ENCODE peak calls at places on chromosomes 6 and 20, in four cellular contexts. T, Z, G and H are unnamed samples.

GRCh38 chr20:37863289-37863688 is 39.6 kb upstream of the VSTM2L start:
- DNase-seq in T (no peak), Z (no peak), G (peak; percentile 58), H (no peak)

GRCh38 chr6:123745877-123746276 is 57.8 kb upstream of the NKAIN2 start:
- DNase-seq in T (no peak), Z (no peak), G (no peak), H (no peak)

GRCh38 chr20:51193066-51193772 is 170.3 kb upstream of the KCNG1 start:
- DNase-seq in T (no peak), Z (no peak), G (peak; percentile 36), H (no peak)

GRCh38 chr6:16320533-16321340 is 82.3 kb downstream of the GMPR start:
- DNase-seq in T (no peak), Z (no peak), G (peak; percentile 84), H (no peak)

GRCh38 chr20:4795394-4795793 is 73.7 kb downstream of the PRND start:
- DNase-seq in T (no peak), Z (peak; percentile 56), G (no peak), H (no peak)

GRCh38 chr6:129186988-129187387 is 304.1 kb downstream of the LAMA2 start:
- DNase-seq in T (no peak), Z (no peak), G (no peak), H (no peak)

GRCh38 chr20:34834459-34834893 is 9.0 kb upstream of the NCOA6 start:
- DNase-seq in T (no peak), Z (no peak), G (no peak), H (no peak)

GRCh38 chr20:9808166-9808565 is 30.7 kb downstream of the PAK5 start:
- DNase-seq in T (no peak), Z (no peak), G (no peak), H (no peak)

GRCh38 chr20:47352332-47353223 is 3.9 kb downstream of the ZMYND8 start:
- DNase-seq in T (no peak), Z (peak; percentile 50), G (no peak), H (no peak)

GRCh38 chr6:152669894-152670293 is 27.8 kb upstream of the MYCT1 start:
- DNase-seq in T (no peak), Z (no peak), G (no peak), H (no peak)

GRCh38 chr6:41635365-41635764 is 2.9 kb upstream of the MDFI start:
- DNase-seq in T (no peak), Z (no peak), G (no peak), H (no peak)

GRCh38 chr6:133431031-133431430 is 189.9 kb downstream of the EYA4 start:
- DNase-seq in T (no peak), Z (no peak), G (no peak), H (no peak)

GRCh38 chr20:43949741-43950618 is 35.3 kb downstream of the TOX2 start:
- DNase-seq in T (peak; percentile 65), Z (peak; percentile 55), G (no peak), H (no peak)

GRCh38 chr6:98769546-98769945 is 64.8 kb upstream of the POU3F2 start:
- DNase-seq in T (no peak), Z (no peak), G (no peak), H (no peak)

GRCh38 chr6:116461563-116462507 is 660 bp downstream of the CALHM6 start:
- DNase-seq in T (peak; percentile 26), Z (peak; percentile 57), G (no peak), H (peak; percentile 73)

GRCh38 chr20:9306521-9306920 is 207.9 kb upstream of the LAMP5 start:
- DNase-seq in T (no peak), Z (no peak), G (no peak), H (no peak)

GRCh38 chr6:111101987-111102386 is 14.7 kb downstream of the SLC16A10 start:
- DNase-seq in T (no peak), Z (no peak), G (no peak), H (no peak)

GRCh38 chr20:7694940-7695567 is 245.2 kb downstream of the HAO1 start:
- DNase-seq in T (no peak), Z (no peak), G (no peak), H (no peak)

GRCh38 chr6:16391451-16391912 is 153.1 kb downstream of the GMPR start:
- DNase-seq in T (no peak), Z (no peak), G (no peak), H (no peak)

GRCh38 chr6:126919947-126920346 is 198.5 kb upstream of the RSPO3 start:
- DNase-seq in T (no peak), Z (no peak), G (no peak), H (no peak)

GRCh38 chr20:36881888-36882287 is 6.0 kb downstream of the TLDC2 start:
- DNase-seq in T (no peak), Z (no peak), G (no peak), H (no peak)

GRCh38 chr6:155275808-155276480 is 12.1 kb downstream of the CLDN20 start:
- DNase-seq in T (no peak), Z (no peak), G (no peak), H (no peak)

GRCh38 chr6:21731411-21732031 is 138.0 kb downstream of the SOX4 start:
- DNase-seq in T (no peak), Z (peak; percentile 70), G (no peak), H (no peak)

GRCh38 chr20:37933797-37934633 is 31.1 kb downstream of the VSTM2L start:
- DNase-seq in T (no peak), Z (no peak), G (no peak), H (no peak)

GRCh38 chr6:158991017-158991723 is 8.8 kb downstream of the RSPH3 start:
- DNase-seq in T (no peak), Z (no peak), G (no peak), H (no peak)
- TF ChIP-seq CTCF in T (no peak), Z (no peak), G (no peak), H (no peak)

DNA sequence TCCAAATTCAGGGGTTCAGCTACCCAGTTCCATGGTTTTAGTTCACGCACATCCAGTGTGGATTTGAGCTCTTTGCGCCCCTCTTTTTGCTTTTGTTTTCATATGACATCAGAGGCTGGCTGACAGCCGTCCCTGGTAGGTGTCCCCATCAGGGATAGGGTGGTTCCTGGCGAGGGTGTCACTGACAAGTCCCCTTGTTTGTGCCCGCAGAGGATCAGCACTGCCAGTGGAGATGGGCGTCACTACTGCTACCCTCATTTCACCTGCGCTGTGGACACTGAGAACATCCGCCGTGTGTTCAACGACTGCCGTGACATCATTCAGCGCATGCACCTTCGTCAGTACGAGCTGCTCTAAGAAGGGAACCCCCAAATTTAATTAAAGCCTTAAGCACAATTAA is 58.0 kb downstream of the GNAS start:
- DNase-seq in T (no peak), Z (no peak), G (no peak), H (no peak)
- TF ChIP-seq CTCF in T (no peak), Z (no peak), G (no peak), H (no peak)

GRCh38 chr6:44062771-44063560 is 64.3 kb downstream of the MRPL14 start:
- DNase-seq in T (no peak), Z (peak; percentile 56), G (no peak), H (no peak)
- TF ChIP-seq CTCF in T (peak; percentile 70), Z (peak; percentile 41), G (peak; percentile 15), H (peak; percentile 61)

GRCh38 chr6:26032387-26033131 is 54.7 kb upstream of the HFE start:
- DNase-seq in T (no peak), Z (no peak), G (no peak), H (no peak)

GRCh38 chr6:26030716-26031115 is 56.5 kb upstream of the HFE start:
- DNase-seq in T (no peak), Z (no peak), G (no peak), H (no peak)

GRCh38 chr6:26033132-26033941 is 53.9 kb upstream of the HFE start:
- DNase-seq in T (peak; percentile 98), Z (peak; percentile 67), G (peak; percentile 92), H (no peak)

GRCh38 chr6:26031151-26031594 is 56.1 kb upstream of the HFE start:
- DNase-seq in T (no peak), Z (no peak), G (no peak), H (no peak)

GRCh38 chr6:26031595-26032386 is 55.4 kb upstream of the HFE start:
- DNase-seq in T (peak; percentile 97), Z (peak; percentile 89), G (peak; percentile 94), H (peak; percentile 86)
- TF ChIP-seq CTCF in T (peak; percentile 35), Z (no peak), G (no peak), H (peak; percentile 8)

DNA sequence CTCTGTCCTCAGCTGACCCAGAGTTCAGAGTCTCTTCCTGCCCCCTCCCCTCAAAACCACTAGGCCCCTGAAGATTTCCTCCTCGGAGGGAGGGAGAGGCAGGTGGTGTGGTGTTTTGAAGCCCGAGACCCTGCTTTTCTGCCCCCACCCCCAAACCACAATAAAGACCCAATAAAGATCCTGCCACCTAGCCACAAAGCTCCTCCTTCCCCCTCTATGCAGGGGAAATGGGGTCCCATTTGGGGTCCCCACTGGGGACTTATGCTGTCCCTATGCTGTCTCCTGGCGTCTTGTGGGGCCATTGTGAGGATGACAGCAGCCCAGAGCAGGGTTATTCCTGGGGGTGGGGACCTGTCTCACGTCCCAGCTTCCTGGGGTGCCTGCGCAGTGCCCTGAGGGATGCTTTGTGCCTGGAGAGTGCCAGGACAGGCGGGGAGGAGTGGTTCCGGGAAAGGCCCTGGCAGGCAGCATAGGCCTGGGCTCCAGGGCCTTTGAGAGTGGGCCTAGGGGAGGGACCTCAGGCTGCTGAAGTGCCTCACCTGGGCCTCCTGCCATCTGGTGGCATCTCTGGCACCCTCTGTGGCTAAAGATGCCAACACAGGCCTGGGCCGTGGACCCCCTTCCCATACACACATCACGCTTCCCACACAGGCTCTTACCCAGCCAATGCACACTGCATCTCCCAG is 8.0 kb upstream of the ARMC12 start:
- DNase-seq in T (no peak), Z (peak; percentile 92), G (peak; percentile 94), H (no peak)
- TF ChIP-seq CTCF in T (peak; percentile 7), Z (peak; percentile 28), G (no peak), H (no peak)

GRCh38 chr20:41510224-41510623 is 108.0 kb downstream of the CHD6 start:
- DNase-seq in T (no peak), Z (no peak), G (no peak), H (no peak)
- TF ChIP-seq CTCF in T (no peak), Z (no peak), G (no peak), H (no peak)